ENCODE peak calls at places on chromosomes 5 and 9, in five cellular contexts. U is transverse colon, J is prostate gland, Q is HCT116, P is breast epithelium. M is an unnamed sample.

GRCh38 chr5:121377446-121377845 is 474.2 kb upstream of the FTMT start:
- DNase-seq in U (no peak), J (no peak), Q (no peak), P (no peak), M (peak; percentile 28)

GRCh38 chr9:83034026-83034425 is 28.9 kb downstream of the RASEF start:
- DNase-seq in U (no peak), J (no peak), Q (no peak), P (no peak), M (no peak)

GRCh38 chr5:176359658-176360057 is 1.9 kb downstream of the KIAA1191 start:
- DNase-seq in U (no peak), J (no peak), Q (no peak), P (no peak), M (no peak)

GRCh38 chr5:135272311-135272805 is 126.7 kb downstream of the MACROH2A1 start:
- DNase-seq in U (no peak), J (no peak), Q (no peak), P (no peak), M (no peak)

GRCh38 chr5:21649969-21650368 is 1203.2 kb downstream of the CDH12 start:
- DNase-seq in U (no peak), J (no peak), Q (no peak), P (no peak), M (no peak)

GRCh38 chr5:29654990-29655389 is 1538.5 kb upstream of the CDH6 start:
- DNase-seq in U (no peak), J (no peak), Q (no peak), P (no peak), M (no peak)

GRCh38 chr5:84585218-84585617 is 200.5 kb upstream of the EDIL3 start:
- DNase-seq in U (no peak), J (no peak), Q (no peak), P (no peak), M (no peak)

GRCh38 chr5:168529361-168530234 is 493 bp downstream of the FBLL1 start:
- DNase-seq in U (no peak), J (no peak), Q (no peak), P (no peak), M (no peak)

GRCh38 chr5:62000646-62001045 is 305.4 kb upstream of the KIF2A start:
- DNase-seq in U (no peak), J (peak; percentile 47), Q (no peak), P (no peak), M (no peak)

GRCh38 chr5:96876292-96876850 is at the start of gene ERAP2:
- DNase-seq in U (no peak), J (no peak), Q (no peak), P (no peak), M (no peak)
- TF ChIP-seq POLR2AphosphoS5 in U (peak; percentile 34), J (peak; percentile 53), Q (no peak), P (no peak), M (no peak)

GRCh38 chr9:19116391-19116790 is 10.9 kb downstream of the PLIN2 start:
- DNase-seq in U (no peak), J (no peak), Q (no peak), P (no peak), M (no peak)
- H3K36me3 ChIP-seq in U (peaks cover 53% of the 10 kb centered on the region), J (peaks cover 10% of the 10 kb centered on the region), Q (peaks cover 2% of the 10 kb centered on the region), P (peaks cover 4% of the 10 kb centered on the region), M (no peaks in the 10 kb centered on the region)

GRCh38 chr5:78540335-78541057 is 108.1 kb downstream of the LHFPL2 start:
- DNase-seq in U (no peak), J (no peak), Q (no peak), P (no peak), M (no peak)
- TF ChIP-seq POLR2AphosphoS5 in U (no peak), J (no peak), Q (no peak), P (peak; percentile 75), M (no peak)

DNA sequence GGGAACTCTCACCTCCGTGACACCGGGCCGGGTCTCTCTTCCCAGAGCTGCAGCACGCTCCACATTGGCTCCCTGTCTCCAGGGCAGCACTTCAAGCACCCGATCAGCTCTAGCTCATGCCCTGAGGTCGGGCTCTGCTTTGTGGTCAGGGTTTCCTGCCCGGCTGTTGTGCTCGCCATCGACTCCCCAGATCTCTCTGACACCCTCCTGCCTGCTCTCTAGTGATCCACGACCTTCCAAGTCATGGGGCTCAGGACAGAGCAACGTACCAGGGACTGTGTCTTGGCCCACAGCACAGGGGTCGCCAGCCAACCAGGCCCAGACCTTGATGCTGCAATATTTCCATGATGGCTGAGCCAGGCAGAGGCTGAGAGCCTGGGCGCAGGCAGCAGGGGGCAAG is 45.1 kb downstream of the PRRT1B start:
- DNase-seq in U (no peak), J (no peak), Q (no peak), P (no peak), M (no peak)
- H3K36me3 ChIP-seq in U (peaks cover 32% of the 10 kb centered on the region), J (peaks cover 11% of the 10 kb centered on the region), Q (no peaks in the 10 kb centered on the region), P (peaks cover 5% of the 10 kb centered on the region), M (no peaks in the 10 kb centered on the region)

M was measured in SK-N-MC.